ENCODE peak calls at places on chromosomes 1 and 21, in six cellular contexts. X is neural crest cell, D is AML-193, O is NCI-H2029 treated with DMSO at 0.1 percent for 48 hours, S is psoas muscle, W is fibroblast of pulmonary artery. Q is an unnamed sample.

GRCh38 chr1:58738873-58739272 is 39.0 kb upstream of the MYSM1 start:
- DNase-seq in X (no peak), D (peak), O (no peak), S (no peak), W (peak), Q (no peak)

GRCh38 chr1:50983403-50983802 is 13.4 kb downstream of the CDKN2C start:
- DNase-seq in X (no peak), D (no peak), O (peak), S (no peak), W (no peak), Q (no peak)

GRCh38 chr1:229094476-229095311 is 176.2 kb upstream of the RAB4A start:
- DNase-seq in X (no peak), D (no peak), O (no peak), S (no peak), W (peak), Q (no peak)

GRCh38 chr1:174991473-174991872 is 8.3 kb upstream of the CACYBP start:
- DNase-seq in X (no peak), D (no peak), O (no peak), S (no peak), W (no peak), Q (no peak)

GRCh38 chr1:1809489-1809888 is 31.2 kb upstream of the NADK start:
- DNase-seq in X (no peak), D (no peak), O (no peak), S (no peak), W (no peak), Q (no peak)

GRCh38 chr1:26234644-26235384 is 814 bp downstream of the CEP85 start:
- DNase-seq in X (no peak), D (no peak), O (no peak), S (no peak), W (peak), Q (no peak)

GRCh38 chr1:172390620-172391491 is 29.6 kb upstream of the C1orf105 start:
- DNase-seq in X (no peak), D (no peak), O (no peak), S (peak), W (no peak), Q (peak)

GRCh38 chr1:171645553-171646336 is 6.7 kb downstream of the MYOC start:
- DNase-seq in X (no peak), D (no peak), O (no peak), S (peak), W (peak), Q (peak)

GRCh38 chr1:157249326-157249725 is 111.1 kb upstream of the ETV3 start:
- DNase-seq in X (no peak), D (no peak), O (no peak), S (no peak), W (no peak), Q (no peak)

GRCh38 chr1:119712342-119713038 is 756 bp downstream of the PHGDH start:
- DNase-seq in X (peak), D (no peak), O (peak), S (peak), W (peak), Q (peak)

GRCh38 chr1:11930571-11931445 is 3.7 kb upstream of the PLOD1 start:
- DNase-seq in X (no peak), D (no peak), O (no peak), S (no peak), W (peak), Q (no peak)

GRCh38 chr1:117562581-117563491 is 43.0 kb upstream of the TENT5C start:
- DNase-seq in X (no peak), D (no peak), O (peak), S (no peak), W (no peak), Q (no peak)

GRCh38 chr21:42200906-42201614 is 17.9 kb upstream of the ABCG1 start:
- DNase-seq in X (no peak), D (no peak), O (no peak), S (no peak), W (no peak), Q (no peak)

GRCh38 chr1:3618904-3619671 is 5.7 kb upstream of the TPRG1L start:
- DNase-seq in X (peak), D (peak), O (no peak), S (peak), W (peak), Q (peak)

GRCh38 chr1:238252033-238252802 is 361.5 kb upstream of the ZP4 start:
- DNase-seq in X (peak), D (peak), O (no peak), S (peak), W (peak), Q (peak)

GRCh38 chr21:24272527-24272938 is 1334.7 kb downstream of the MRPL39 start:
- DNase-seq in X (no peak), D (no peak), O (no peak), S (no peak), W (no peak), Q (no peak)

GRCh38 chr1:75855010-75855409 is 58.3 kb downstream of the MSH4 start:
- DNase-seq in X (no peak), D (no peak), O (no peak), S (no peak), W (peak), Q (no peak)

GRCh38 chr1:193740762-193741161 is 554.3 kb upstream of the B3GALT2 start:
- DNase-seq in X (no peak), D (no peak), O (no peak), S (no peak), W (no peak), Q (no peak)

GRCh38 chr1:199403421-199404116 is 623.9 kb upstream of the NR5A2 start:
- DNase-seq in X (no peak), D (peak), O (no peak), S (no peak), W (peak), Q (no peak)

GRCh38 chr1:201902198-201902597 is 13.5 kb downstream of the SHISA4 start:
- DNase-seq in X (no peak), D (no peak), O (no peak), S (no peak), W (no peak), Q (no peak)

GRCh38 chr1:36083635-36084501 is at the start of gene TEKT2:
- DNase-seq in X (peak), D (no peak), O (peak), S (no peak), W (peak), Q (peak)

GRCh38 chr1:71049951-71050598 is 2.5 kb upstream of the PTGER3 start:
- DNase-seq in X (peak), D (peak), O (peak), S (no peak), W (peak), Q (no peak)

GRCh38 chr1:109979489-109980091 is 5.0 kb upstream of the AHCYL1 start:
- DNase-seq in X (no peak), D (no peak), O (no peak), S (peak), W (peak), Q (no peak)

Q was measured in testis.